ENCODE peak calls at places on chromosome 18, in five cellular contexts. One of them, this sample, is unnamed.

GRCh38 chr18:48334845-48335244 is 74.3 kb downstream of the ZBTB7C start:
- DNase-seq in H9: no peak
- DNase-seq in trophoblast cell: no peak
- DNase-seq in mesenchymal stem cell: no peak
- DNase-seq in H1: no peak
- DNase-seq in this sample: no peak

GRCh38 chr18:34821669-34822210 is 111.6 kb downstream of the DTNA start:
- DNase-seq in mesenchymal stem cell: peak; percentile 58
- DNase-seq in H1: no peak
- DNase-seq in H9: no peak
- DNase-seq in trophoblast cell: no peak
- DNase-seq in this sample: no peak

GRCh38 chr18:24408496-24408895 is 10.9 kb upstream of the OSBPL1A start:
- DNase-seq in trophoblast cell: no peak
- DNase-seq in H1: no peak
- DNase-seq in mesenchymal stem cell: no peak
- DNase-seq in H9: no peak
- DNase-seq in this sample: no peak

GRCh38 chr18:46152808-46153617 is 48.8 kb downstream of the HAUS1 start:
- DNase-seq in H9: peak; percentile 58
- DNase-seq in mesenchymal stem cell: no peak
- DNase-seq in H1: no peak
- DNase-seq in trophoblast cell: no peak
- DNase-seq in this sample: peak; percentile 23

GRCh38 chr18:59701272-59701671 is 4.0 kb upstream of the CCBE1 start:
- DNase-seq in H9: no peak
- DNase-seq in H1: no peak
- DNase-seq in trophoblast cell: no peak
- DNase-seq in mesenchymal stem cell: no peak
- DNase-seq in this sample: no peak

GRCh38 chr18:7358989-7359726 is 128.3 kb downstream of the LRRC30 start:
- DNase-seq in H9: no peak
- DNase-seq in trophoblast cell: no peak
- DNase-seq in H1: no peak
- DNase-seq in mesenchymal stem cell: no peak
- DNase-seq in this sample: no peak

GRCh38 chr18:70169747-70170146 is 35.7 kb downstream of the RTTN start:
- DNase-seq in H9: no peak
- DNase-seq in mesenchymal stem cell: no peak
- DNase-seq in H1: no peak
- DNase-seq in trophoblast cell: no peak
- DNase-seq in this sample: no peak

GRCh38 chr18:50079571-50080295 is 115.2 kb downstream of the MYO5B start:
- DNase-seq in H9: no peak
- DNase-seq in H1: no peak
- DNase-seq in trophoblast cell: no peak
- DNase-seq in mesenchymal stem cell: no peak
- DNase-seq in this sample: no peak

GRCh38 chr18:70228546-70228945 is 23.1 kb upstream of the RTTN start:
- DNase-seq in H1: no peak
- DNase-seq in trophoblast cell: no peak
- DNase-seq in H9: no peak
- DNase-seq in mesenchymal stem cell: no peak
- DNase-seq in this sample: no peak

GRCh38 chr18:47100214-47100831 is 50.0 kb downstream of the HDHD2 start:
- DNase-seq in mesenchymal stem cell: peak; percentile 52
- DNase-seq in H1: peak; percentile 66
- DNase-seq in H9: peak; percentile 78
- DNase-seq in trophoblast cell: peak; percentile 86
- DNase-seq in this sample: peak; percentile 46

GRCh38 chr18:23970161-23971153 is 44.1 kb upstream of the TTC39C start:
- DNase-seq in mesenchymal stem cell: no peak
- DNase-seq in H1: no peak
- DNase-seq in trophoblast cell: peak; percentile 91
- DNase-seq in H9: no peak
- DNase-seq in this sample: no peak

GRCh38 chr18:31549416-31549815 is 42.3 kb upstream of the TTR start:
- DNase-seq in H1: no peak
- DNase-seq in trophoblast cell: no peak
- DNase-seq in mesenchymal stem cell: no peak
- DNase-seq in H9: no peak
- DNase-seq in this sample: no peak

GRCh38 chr18:44792456-44793080 is 111.9 kb downstream of the SETBP1 start:
- DNase-seq in mesenchymal stem cell: peak; percentile 58
- DNase-seq in H9: no peak
- DNase-seq in H1: no peak
- DNase-seq in trophoblast cell: peak; percentile 19
- DNase-seq in this sample: no peak

GRCh38 chr18:30945769-30946168 is 96.8 kb downstream of the DSC3 start:
- DNase-seq in H9: no peak
- DNase-seq in H1: no peak
- DNase-seq in mesenchymal stem cell: no peak
- DNase-seq in trophoblast cell: no peak
- DNase-seq in this sample: no peak

GRCh38 chr18:13394794-13395193 is 176.2 kb downstream of the LDLRAD4 start:
- DNase-seq in H1: no peak
- DNase-seq in mesenchymal stem cell: no peak
- DNase-seq in H9: no peak
- DNase-seq in trophoblast cell: no peak
- DNase-seq in this sample: no peak

GRCh38 chr18:56651771-56652092 is 573 bp downstream of the WDR7 start:
- DNase-seq in H1: no peak
- DNase-seq in mesenchymal stem cell: no peak
- DNase-seq in trophoblast cell: no peak
- DNase-seq in H9: no peak
- DNase-seq in this sample: no peak
- H2BK12ac ChIP-seq in H1: no peak overlapping the region
- H2BK12ac ChIP-seq in mesenchymal stem cell: peak overlapping the region; percentile 45
- H2BK12ac ChIP-seq in trophoblast cell: no peak overlapping the region
- H2BK12ac ChIP-seq in H9: no peak overlapping the region
- H2BK12ac ChIP-seq in this sample: no peak overlapping the region

GRCh38 chr18:11821643-11822237 is 29.5 kb upstream of the CHMP1B start:
- DNase-seq in H1: no peak
- DNase-seq in H9: peak; percentile 52
- DNase-seq in trophoblast cell: no peak
- DNase-seq in mesenchymal stem cell: no peak
- DNase-seq in this sample: no peak
- H3K18ac ChIP-seq in H1: no peak overlapping the region
- H3K18ac ChIP-seq in H9: no peak overlapping the region
- H3K18ac ChIP-seq in trophoblast cell: no peak overlapping the region
- H3K18ac ChIP-seq in mesenchymal stem cell: no peak overlapping the region
- H3K18ac ChIP-seq in this sample: no peak overlapping the region

GRCh38 chr18:3251963-3252277 is 4.3 kb downstream of the MYL12A start:
- DNase-seq in H9: no peak
- DNase-seq in H1: no peak
- DNase-seq in mesenchymal stem cell: peak; percentile 31
- DNase-seq in trophoblast cell: no peak
- DNase-seq in this sample: no peak
- H2BK12ac ChIP-seq in H9: no peak overlapping the region
- H2BK12ac ChIP-seq in H1: no peak overlapping the region
- H2BK12ac ChIP-seq in mesenchymal stem cell: no peak overlapping the region
- H2BK12ac ChIP-seq in trophoblast cell: no peak overlapping the region
- H2BK12ac ChIP-seq in this sample: no peak overlapping the region

DNA sequence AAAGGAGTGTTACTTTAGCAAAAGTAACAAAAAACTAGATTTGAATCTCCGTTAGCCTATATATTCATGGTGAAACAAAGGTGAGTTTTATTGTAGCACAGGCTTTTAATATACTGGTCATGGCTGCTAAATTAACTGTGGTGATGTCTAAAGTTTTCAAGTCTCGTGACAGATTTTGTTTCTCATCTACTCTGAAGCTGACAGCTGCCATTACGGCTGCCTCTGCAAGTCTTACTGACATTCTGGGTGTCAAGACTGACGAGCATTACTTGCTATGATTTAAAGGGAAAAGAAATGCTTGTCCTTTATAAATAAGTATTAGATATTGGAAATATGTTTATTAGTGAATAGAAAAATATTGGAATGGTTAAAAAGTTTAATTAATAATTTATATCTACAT is 207.7 kb downstream of the DSEL start:
- DNase-seq in mesenchymal stem cell: no peak
- DNase-seq in H1: no peak
- DNase-seq in trophoblast cell: no peak
- DNase-seq in H9: no peak
- DNase-seq in this sample: no peak
- H3K18ac ChIP-seq in mesenchymal stem cell: no peak overlapping the region
- H3K18ac ChIP-seq in H1: no peak overlapping the region
- H3K18ac ChIP-seq in trophoblast cell: no peak overlapping the region
- H3K18ac ChIP-seq in H9: no peak overlapping the region
- H3K18ac ChIP-seq in this sample: no peak overlapping the region

GRCh38 chr18:79877163-79878091 is 74.0 kb downstream of the SLC66A2 start:
- DNase-seq in trophoblast cell: no peak
- DNase-seq in mesenchymal stem cell: no peak
- DNase-seq in H1: no peak
- DNase-seq in H9: peak; percentile 26
- DNase-seq in this sample: no peak

GRCh38 chr18:79875531-79875919 is 75.9 kb downstream of the SLC66A2 start:
- DNase-seq in mesenchymal stem cell: no peak
- DNase-seq in trophoblast cell: no peak
- DNase-seq in H9: no peak
- DNase-seq in H1: no peak
- DNase-seq in this sample: no peak

GRCh38 chr18:79874553-79875530 is 76.6 kb downstream of the SLC66A2 start:
- DNase-seq in mesenchymal stem cell: no peak
- DNase-seq in H1: no peak
- DNase-seq in H9: no peak
- DNase-seq in trophoblast cell: no peak
- DNase-seq in this sample: no peak

GRCh38 chr18:79875931-79876461 is 75.5 kb downstream of the SLC66A2 start:
- DNase-seq in H9: no peak
- DNase-seq in H1: no peak
- DNase-seq in mesenchymal stem cell: no peak
- DNase-seq in trophoblast cell: no peak
- DNase-seq in this sample: no peak

GRCh38 chr18:79876497-79876896 is 75.0 kb downstream of the SLC66A2 start:
- DNase-seq in H9: peak; percentile 22
- DNase-seq in H1: no peak
- DNase-seq in mesenchymal stem cell: no peak
- DNase-seq in trophoblast cell: no peak
- DNase-seq in this sample: no peak
- H2BK12ac ChIP-seq in H9: no peak overlapping the region
- H2BK12ac ChIP-seq in H1: no peak overlapping the region
- H2BK12ac ChIP-seq in mesenchymal stem cell: no peak overlapping the region
- H2BK12ac ChIP-seq in trophoblast cell: no peak overlapping the region
- H2BK12ac ChIP-seq in this sample: peak overlapping the region; percentile 30

GRCh38 chr18:29163596-29163995 is 986.7 kb upstream of the CDH2 start:
- DNase-seq in mesenchymal stem cell: no peak
- DNase-seq in trophoblast cell: no peak
- DNase-seq in H1: no peak
- DNase-seq in H9: no peak
- DNase-seq in this sample: no peak
- H3K18ac ChIP-seq in mesenchymal stem cell: peak overlapping the region; percentile 34
- H3K18ac ChIP-seq in trophoblast cell: no peak overlapping the region
- H3K18ac ChIP-seq in H1: no peak overlapping the region
- H3K18ac ChIP-seq in H9: no peak overlapping the region
- H3K18ac ChIP-seq in this sample: no peak overlapping the region